ENCODE peak calls at places on chromosomes 3 and 15, in five cellular contexts. J is stimulated activated CD4-positive, alpha-beta T cell treated with anti-CD3 and anti-CD28 coated beads, Interleukin-1b, Interleukin-23, amount 100 ng/mL, for 1 hour; E is RCC 7860; Z is NT2/D1; D is germinal center. Q is an unnamed sample.

GRCh38 chr3:79521221-79521848 is 246.5 kb downstream of the ROBO1 start:
- DNase-seq in J (no peak), E (peak), Z (peak), D (peak), Q (peak)

GRCh38 chr3:12729313-12729676 is 29.8 kb downstream of the TMEM40 start:
- DNase-seq in D (no peak), E (no peak), Z (no peak), J (no peak), Q (no peak)

GRCh38 chr3:169666079-169666436 is 2.5 kb upstream of the MECOM start:
- DNase-seq in D (no peak), J (no peak), E (no peak), Z (no peak), Q (peak)

GRCh38 chr15:72033711-72034110 is 84.2 kb downstream of the MYO9A start:
- DNase-seq in J (no peak), Z (no peak), E (no peak), D (no peak), Q (no peak)

GRCh38 chr15:99212401-99212800 is 37.0 kb downstream of the TTC23 start:
- DNase-seq in Z (no peak), J (no peak), E (peak), D (no peak), Q (no peak)

GRCh38 chr3:129888739-129889138 is 4.8 kb downstream of the TMCC1 start:
- DNase-seq in D (no peak), Z (no peak), J (no peak), E (peak), Q (no peak)

GRCh38 chr3:10964537-10965167 is 27.9 kb upstream of the SLC6A1 start:
- DNase-seq in J (no peak), E (no peak), Z (no peak), D (no peak), Q (peak)

GRCh38 chr3:85020828-85021227 is 62.0 kb downstream of the CADM2 start:
- DNase-seq in J (no peak), E (no peak), D (no peak), Z (no peak), Q (no peak)

GRCh38 chr15:101027273-101027901 is 108.2 kb downstream of the LRRK1 start:
- DNase-seq in Z (no peak), J (no peak), E (no peak), D (no peak), Q (no peak)

GRCh38 chr3:64460877-64461276 is 226.9 kb downstream of the ADAMTS9 start:
- DNase-seq in Z (no peak), D (no peak), E (peak), J (no peak), Q (no peak)

GRCh38 chr3:174089592-174089991 is 692.0 kb downstream of the NLGN1 start:
- DNase-seq in D (no peak), E (no peak), Z (no peak), J (no peak), Q (no peak)

GRCh38 chr15:98648654-98649537 is 557 bp downstream of the IGF1R start:
- DNase-seq in D (peak), J (no peak), E (no peak), Z (no peak), Q (peak)

GRCh38 chr3:161035711-161036110 is 69.4 kb downstream of the B3GALNT1 start:
- DNase-seq in D (no peak), J (no peak), Z (no peak), E (no peak), Q (no peak)

GRCh38 chr3:124584552-124585391 is 145.5 kb upstream of the UMPS start:
- DNase-seq in Z (peak), J (no peak), E (peak), D (peak), Q (peak)

GRCh38 chr15:101193063-101193712 is 58.7 kb downstream of the CHSY1 start:
- DNase-seq in E (no peak), J (no peak), D (no peak), Z (no peak), Q (no peak)

GRCh38 chr3:30271781-30272180 is 334.6 kb upstream of the TGFBR2 start:
- DNase-seq in Z (no peak), D (no peak), J (no peak), E (no peak), Q (no peak)

GRCh38 chr3:37628711-37629301 is 232.9 kb upstream of the CTDSPL start:
- DNase-seq in J (no peak), Z (no peak), D (no peak), E (no peak), Q (no peak)

GRCh38 chr3:127637546-127637945 is 8.6 kb downstream of the PODXL2 start:
- DNase-seq in Z (no peak), D (no peak), E (peak), J (no peak), Q (no peak)

GRCh38 chr3:186746008-186746407 is 28.8 kb downstream of the KNG1 start:
- DNase-seq in D (no peak), E (peak), J (no peak), Z (peak), Q (no peak)

GRCh38 chr3:13281657-13282527 is 138.2 kb downstream of the NUP210 start:
- DNase-seq in D (no peak), E (no peak), J (no peak), Z (no peak), Q (no peak)

GRCh38 chr3:77513541-77513940 is 473.6 kb downstream of the ROBO2 start:
- DNase-seq in E (no peak), D (no peak), Z (no peak), J (no peak), Q (no peak)

GRCh38 chr3:16388850-16389411 is 123.9 kb downstream of the OXNAD1 start:
- DNase-seq in J (no peak), E (no peak), Z (no peak), D (no peak), Q (no peak)

GRCh38 chr15:31049122-31049521 is 52.4 kb downstream of the TRPM1 start:
- DNase-seq in Z (no peak), J (no peak), D (no peak), E (no peak), Q (no peak)

GRCh38 chr3:123412076-123412475 is 36.8 kb downstream of the ADCY5 start:
- DNase-seq in J (no peak), Z (no peak), E (no peak), D (no peak), Q (no peak)

GRCh38 chr3:134345202-134345601 is 29.0 kb downstream of the AMOTL2 start:
- DNase-seq in J (no peak), E (no peak), Z (no peak), D (no peak), Q (no peak)

GRCh38 chr15:66619152-66619903 is 53.5 kb upstream of the LCTL start:
- DNase-seq in J (no peak), E (peak), Z (peak), D (peak), Q (peak)

GRCh38 chr3:62567097-62568021 is 194.0 kb upstream of the FEZF2 start:
- DNase-seq in Z (no peak), E (no peak), J (no peak), D (no peak), Q (no peak)

GRCh38 chr3:101836907-101837598 is 12.3 kb upstream of the NFKBIZ start:
- DNase-seq in Z (no peak), E (no peak), D (peak), J (no peak), Q (no peak)

GRCh38 chr15:60539881-60540613 is 61.1 kb upstream of the ICE2 start:
- DNase-seq in D (no peak), Z (no peak), J (no peak), E (no peak), Q (no peak)

GRCh38 chr15:80929689-80930088 is 59.9 kb downstream of the MESD start:
- DNase-seq in E (peak), J (no peak), Z (no peak), D (no peak), Q (no peak)

GRCh38 chr3:50564321-50564720 is 3.2 kb downstream of the C3orf18 start:
- DNase-seq in E (no peak), Z (no peak), J (no peak), D (no peak), Q (no peak)

Q was measured in neuronal stem cell.